ENCODE peak calls at places on chromosomes 1 and 21, in nine cellular contexts. B is PC-3, G is BE2C, V is ovary, Q is psoas muscle, S is sigmoid colon, C is H7, K is heart left ventricle, T is left ventricle myocardium inferior. N is an unnamed sample. For H3K27me3, the result is how much of the 10 kb centered on the place peaks cover.

GRCh38 chr1:196393742-196394141 is 214.5 kb downstream of the KCNT2 start:
- DNase-seq in B (peak), G (no peak), V (peak), Q (peak), S (peak), C (no peak), K (no peak), T (no peak), N (peak)

GRCh38 chr1:101235241-101235695 is 1.6 kb upstream of the S1PR1 start:
- DNase-seq in B (no peak), G (no peak), V (no peak), Q (no peak), S (no peak), C (no peak), K (no peak), T (no peak), N (no peak)

GRCh38 chr1:212498243-212498642 is 65.5 kb downstream of the NENF start:
- DNase-seq in B (peak), G (no peak), V (no peak), Q (no peak), S (no peak), C (no peak), K (no peak), T (no peak), N (no peak)

GRCh38 chr1:115545791-115546733 is 95.7 kb upstream of the VANGL1 start:
- DNase-seq in B (peak), G (peak), V (peak), Q (peak), S (no peak), C (peak), K (no peak), T (no peak), N (peak)

GRCh38 chr1:43554444-43554992 is 23.8 kb downstream of the PTPRF start:
- DNase-seq in B (peak), G (no peak), V (no peak), Q (no peak), S (no peak), C (peak), K (no peak), T (no peak), N (no peak)

GRCh38 chr1:73980324-73981040 is 217.5 kb downstream of the LRRIQ3 start:
- DNase-seq in B (peak), G (no peak), V (no peak), Q (no peak), S (no peak), C (no peak), K (no peak), T (no peak), N (no peak)

GRCh38 chr1:211616231-211617031 is 37.5 kb upstream of the SLC30A1 start:
- DNase-seq in B (no peak), G (no peak), V (peak), Q (peak), S (peak), C (no peak), K (peak), T (peak), N (no peak)

GRCh38 chr1:27504588-27505419 is 14.8 kb upstream of the WASF2 start:
- DNase-seq in B (no peak), G (no peak), V (peak), Q (peak), S (peak), C (peak), K (peak), T (peak), N (peak)

GRCh38 chr1:185463011-185463410 is 146.0 kb upstream of the IVNS1ABP start:
- DNase-seq in B (no peak), G (no peak), V (no peak), Q (no peak), S (no peak), C (no peak), K (no peak), T (no peak), N (no peak)

GRCh38 chr1:32048440-32048839 is 24.3 kb upstream of the TMEM39B start:
- DNase-seq in B (no peak), G (no peak), V (no peak), Q (no peak), S (no peak), C (no peak), K (no peak), T (no peak), N (no peak)

GRCh38 chr21:45639206-45640000 is 4.1 kb upstream of the PCBP3 start:
- DNase-seq in B (peak), G (no peak), V (no peak), Q (no peak), S (no peak), C (no peak), K (no peak), T (no peak), N (no peak)

GRCh38 chr1:116663821-116664220 is 3.7 kb downstream of the IGSF3 start:
- DNase-seq in B (no peak), G (no peak), V (no peak), Q (no peak), S (no peak), C (no peak), K (no peak), T (no peak), N (no peak)

GRCh38 chr1:3711381-3711779 is 40.9 kb upstream of the CCDC27 start:
- DNase-seq in B (no peak), G (no peak), V (no peak), Q (no peak), S (no peak), C (no peak), K (no peak), T (no peak), N (no peak)

GRCh38 chr1:17639703-17640340 is 100.3 kb downstream of the ARHGEF10L start:
- DNase-seq in B (no peak), G (no peak), V (no peak), Q (no peak), S (no peak), C (no peak), K (no peak), T (no peak), N (no peak)

GRCh38 chr1:6111571-6111970 is 65.9 kb downstream of the KCNAB2 start:
- DNase-seq in B (no peak), G (peak), V (no peak), Q (peak), S (peak), C (no peak), K (no peak), T (no peak), N (no peak)

GRCh38 chr1:71881611-71882010 is 400.7 kb downstream of the NEGR1 start:
- DNase-seq in B (no peak), G (no peak), V (no peak), Q (no peak), S (no peak), C (no peak), K (no peak), T (no peak), N (no peak)

GRCh38 chr1:201946224-201946908 is at the start of gene LMOD1:
- DNase-seq in B (peak), G (peak), V (peak), Q (peak), S (peak), C (peak), K (peak), T (peak), N (peak)

GRCh38 chr1:20409017-20409416 is 77.0 kb downstream of the CAMK2N1 start:
- DNase-seq in B (no peak), G (no peak), V (no peak), Q (no peak), S (no peak), C (no peak), K (no peak), T (no peak), N (no peak)
- H3K27me3 ChIP-seq in B (under half), G (under half), V (under half), Q (under half), S (under half), C (half or more), K (under half), T (half or more), N (under half)

GRCh38 chr1:47433037-47433421 is 4.8 kb upstream of the FOXD2 start:
- DNase-seq in B (no peak), G (no peak), V (no peak), Q (no peak), S (no peak), C (peak), K (no peak), T (no peak), N (no peak)

GRCh38 chr1:47434051-47434842 is 3.6 kb upstream of the FOXD2 start:
- DNase-seq in B (peak), G (peak), V (peak), Q (no peak), S (peak), C (peak), K (peak), T (peak), N (peak)

GRCh38 chr1:47432071-47433036 is 5.5 kb upstream of the FOXD2 start:
- DNase-seq in B (peak), G (peak), V (peak), Q (peak), S (peak), C (peak), K (peak), T (peak), N (peak)

GRCh38 chr1:47431534-47431933 is 6.3 kb upstream of the FOXD2 start:
- DNase-seq in B (no peak), G (no peak), V (no peak), Q (no peak), S (no peak), C (peak), K (no peak), T (no peak), N (no peak)

GRCh38 chr1:47433453-47434050 is 4.3 kb upstream of the FOXD2 start:
- DNase-seq in B (no peak), G (no peak), V (no peak), Q (no peak), S (no peak), C (peak), K (no peak), T (no peak), N (no peak)
- H3K27me3 ChIP-seq in B (under half), G (half or more), V (under half), Q (under half), S (half or more), C (half or more), K (half or more), T (half or more), N (under half)

GRCh38 chr1:26057189-26057588 is 10.2 kb downstream of the TRIM63 start:
- DNase-seq in B (no peak), G (no peak), V (no peak), Q (no peak), S (no peak), C (no peak), K (no peak), T (no peak), N (no peak)

GRCh38 chr1:26050255-26050640 is 4.3 kb upstream of the SLC30A2 start:
- DNase-seq in B (no peak), G (no peak), V (no peak), Q (no peak), S (no peak), C (no peak), K (no peak), T (no peak), N (no peak)

GRCh38 chr1:26053718-26054572 is 8.0 kb upstream of the SLC30A2 start:
- DNase-seq in B (no peak), G (no peak), V (no peak), Q (no peak), S (no peak), C (peak), K (no peak), T (no peak), N (no peak)

GRCh38 chr1:26058052-26058595 is 9.3 kb downstream of the TRIM63 start:
- DNase-seq in B (no peak), G (no peak), V (no peak), Q (no peak), S (no peak), C (no peak), K (no peak), T (no peak), N (no peak)

DNA sequence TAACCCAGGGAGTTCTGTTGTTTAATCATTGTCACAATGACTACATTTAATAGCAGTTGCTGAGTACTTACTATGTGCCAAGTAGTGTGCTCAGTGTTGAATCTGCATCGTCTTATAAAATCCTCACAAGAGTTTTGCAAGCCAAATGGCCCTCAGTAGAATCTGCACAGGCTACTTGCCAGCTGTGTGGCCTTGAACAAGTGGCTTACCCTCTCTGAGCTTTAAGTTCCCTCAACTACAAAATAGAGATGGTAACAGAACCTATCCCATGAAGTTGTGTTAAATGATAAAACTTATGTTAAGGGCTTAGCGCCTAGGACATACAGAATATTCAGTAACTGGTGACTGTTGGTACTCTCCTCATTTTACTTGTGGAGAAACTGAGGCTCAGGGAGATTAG is 9.1 kb upstream of the SLC30A2 start:
- DNase-seq in B (no peak), G (no peak), V (no peak), Q (no peak), S (no peak), C (no peak), K (no peak), T (no peak), N (no peak)
- H3K27me3 ChIP-seq in B (under half), G (under half), V (under half), Q (under half), S (under half), C (under half), K (under half), T (under half), N (under half)

GRCh38 chr1:183105449-183105848 is 80.6 kb upstream of the LAMC2 start:
- DNase-seq in B (no peak), G (no peak), V (no peak), Q (no peak), S (no peak), C (no peak), K (no peak), T (no peak), N (no peak)
- H3K27me3 ChIP-seq in B (under half), G (under half), V (under half), Q (under half), S (under half), C (under half), K (under half), T (under half), N (under half)

DNA sequence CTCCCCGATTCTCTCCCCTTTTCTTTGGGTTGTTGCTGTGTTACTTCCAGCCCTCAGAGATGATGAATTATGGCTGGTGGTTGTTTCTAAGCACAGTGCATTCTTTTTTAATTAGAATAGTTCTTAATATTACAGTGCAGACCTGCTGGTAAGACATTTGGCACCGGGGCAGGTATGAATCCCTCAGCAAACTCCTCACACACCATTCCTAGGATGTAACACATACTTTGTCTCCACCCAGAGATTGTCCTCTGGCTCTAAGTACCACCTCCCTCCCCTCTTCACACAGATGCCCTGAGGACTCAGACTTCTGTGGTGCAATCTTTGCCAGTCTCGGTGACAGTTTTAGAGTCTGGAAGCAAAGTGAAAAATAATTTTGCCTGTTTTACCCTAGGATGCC is 143.1 kb downstream of the HLX start:
- DNase-seq in B (peak), G (no peak), V (no peak), Q (no peak), S (no peak), C (no peak), K (no peak), T (no peak), N (no peak)
- H3K27me3 ChIP-seq in B (under half), G (under half), V (under half), Q (under half), S (under half), C (under half), K (under half), T (under half), N (under half)

GRCh38 chr1:245428681-245429080 is 273.9 kb downstream of the KIF26B start:
- DNase-seq in B (no peak), G (no peak), V (no peak), Q (no peak), S (no peak), C (no peak), K (no peak), T (no peak), N (no peak)
- H3K27me3 ChIP-seq in B (half or more), G (under half), V (under half), Q (under half), S (under half), C (under half), K (under half), T (under half), N (under half)

GRCh38 chr1:22362626-22363402 is 88.8 kb upstream of the ZBTB40 start:
- DNase-seq in B (no peak), G (no peak), V (no peak), Q (no peak), S (no peak), C (no peak), K (no peak), T (no peak), N (no peak)
- H3K27me3 ChIP-seq in B (under half), G (under half), V (under half), Q (under half), S (under half), C (under half), K (under half), T (half or more), N (under half)

GRCh38 chr1:231045318-231045717 is 5.3 kb upstream of the FAM89A start:
- DNase-seq in B (no peak), G (no peak), V (no peak), Q (no peak), S (no peak), C (no peak), K (no peak), T (no peak), N (no peak)
- H3K27me3 ChIP-seq in B (under half), G (under half), V (under half), Q (under half), S (under half), C (under half), K (under half), T (under half), N (under half)

DNA sequence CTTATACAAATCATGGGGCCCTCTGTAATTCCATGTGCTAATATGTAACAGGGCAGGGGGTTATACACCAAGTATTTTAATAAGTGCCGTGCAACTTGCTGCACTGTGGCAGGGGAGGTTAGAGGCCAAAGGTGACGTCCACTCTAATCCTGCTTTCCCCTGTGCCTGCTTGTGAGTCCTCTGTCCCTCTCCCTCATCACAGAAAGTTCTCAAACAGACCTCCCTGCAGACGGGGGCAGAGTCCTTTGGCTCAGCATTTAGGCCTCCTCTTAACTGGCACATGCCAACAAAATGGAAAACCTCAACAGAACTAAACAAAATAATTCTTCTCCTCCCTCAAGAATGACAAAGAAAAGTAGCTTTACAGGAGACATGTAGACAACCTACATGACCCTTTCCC is 2.9 kb downstream of the RXRG start:
- DNase-seq in B (no peak), G (no peak), V (no peak), Q (no peak), S (no peak), C (no peak), K (no peak), T (no peak), N (no peak)
- H3K27me3 ChIP-seq in B (half or more), G (under half), V (under half), Q (under half), S (under half), C (half or more), K (under half), T (under half), N (under half)